ENCODE peak calls at places on chromosomes 4 and X, in ten cellular contexts. Y is DND-41; G is trophoblast cell; C is testis; N is Peyer's patch; Z is cardiac muscle cell; P is A549; D is tibial artery; O is CD8-positive, alpha-beta memory T cell; E is spleen. W is an unnamed sample.
A peak's percentile ranks its signal among the peaks of the same experiment; 100 is the strongest.

GRCh38 chr4:126603851-126604250 is 1028.9 kb upstream of the INTU start:
- DNase-seq in Y (no peak), G (no peak), C (no peak), N (no peak), Z (no peak), P (no peak), D (no peak), O (no peak), E (no peak), W (no peak)

GRCh38 chrX:107747596-107748161 is 27.9 kb downstream of the TSC22D3 start:
- DNase-seq in Y (no peak), G (peak; percentile 39), C (no peak), N (no peak), Z (peak; percentile 65), P (no peak), D (no peak), O (no peak), E (no peak), W (peak; percentile 81)

GRCh38 chr4:124304936-124305335 is 407.6 kb downstream of the ANKRD50 start:
- DNase-seq in Y (no peak), G (no peak), C (no peak), N (no peak), Z (no peak), P (no peak), D (no peak), O (no peak), E (no peak), W (no peak)

GRCh38 chr4:54382623-54383022 is 153.5 kb downstream of the PDGFRA start:
- DNase-seq in Y (no peak), G (no peak), C (no peak), N (no peak), Z (peak; percentile 2), P (no peak), D (no peak), O (no peak), E (no peak), W (no peak)

GRCh38 chrX:130376077-130376476 is 9.4 kb downstream of the GPR119 start:
- DNase-seq in Y (no peak), G (no peak), C (no peak), N (no peak), Z (no peak), P (no peak), D (no peak), O (no peak), E (no peak), W (no peak)

GRCh38 chr4:144421839-144422565 is 224.0 kb upstream of the HHIP start:
- DNase-seq in Y (no peak), G (no peak), C (no peak), N (no peak), Z (no peak), P (no peak), D (no peak), O (no peak), E (no peak), W (no peak)

GRCh38 chr4:3290476-3290875 is 2.3 kb upstream of the RGS12 start:
- DNase-seq in Y (no peak), G (no peak), C (no peak), N (no peak), Z (no peak), P (no peak), D (peak; percentile 58), O (no peak), E (no peak), W (no peak)

GRCh38 chr4:114615435-114615834 is 16.8 kb downstream of the UGT8 start:
- DNase-seq in Y (no peak), G (no peak), C (no peak), N (no peak), Z (no peak), P (no peak), D (no peak), O (no peak), E (no peak), W (no peak)

GRCh38 chr4:185357733-185358440 is 37.8 kb downstream of the LRP2BP start:
- DNase-seq in Y (no peak), G (no peak), C (no peak), N (no peak), Z (no peak), P (no peak), D (no peak), O (no peak), E (no peak), W (no peak)

GRCh38 chr4:123390846-123391456 is 5.6 kb upstream of the SPRY1 start:
- DNase-seq in Y (no peak), G (peak; percentile 66), C (no peak), N (no peak), Z (no peak), P (no peak), D (no peak), O (no peak), E (no peak), W (peak; percentile 71)

GRCh38 chr4:7647932-7648812 is 213.4 kb upstream of the PSAPL1 start:
- DNase-seq in Y (no peak), G (peak; percentile 26), C (no peak), N (no peak), Z (no peak), P (no peak), D (no peak), O (no peak), E (peak; percentile 77), W (no peak)

GRCh38 chrX:70012756-70013155 is 37.0 kb downstream of the AWAT2 start:
- DNase-seq in Y (no peak), G (no peak), C (no peak), N (no peak), Z (no peak), P (no peak), D (no peak), O (no peak), E (no peak), W (no peak)

GRCh38 chr4:11263208-11263607 is 165.5 kb downstream of the HS3ST1 start:
- DNase-seq in Y (no peak), G (no peak), C (no peak), N (no peak), Z (no peak), P (no peak), D (no peak), O (no peak), E (no peak), W (no peak)

GRCh38 chr4:129218355-129218754 is 122.4 kb downstream of the C4orf33 start:
- DNase-seq in Y (no peak), G (peak; percentile 14), C (peak; percentile 44), N (no peak), Z (peak; percentile 21), P (no peak), D (no peak), O (no peak), E (no peak), W (peak; percentile 58)

GRCh38 chr4:124953059-124953850 is 240.7 kb upstream of the ANKRD50 start:
- DNase-seq in Y (no peak), G (no peak), C (no peak), N (no peak), Z (no peak), P (no peak), D (no peak), O (no peak), E (no peak), W (peak; percentile 92)

GRCh38 chrX:13051529-13052172 is 7.2 kb upstream of the FAM9C start:
- DNase-seq in Y (peak; percentile 43), G (no peak), C (no peak), N (no peak), Z (no peak), P (no peak), D (no peak), O (no peak), E (no peak), W (no peak)
- H3K4me1 ChIP-seq in Y (peaks cover 18% of the 10 kb centered on the region), G (no peaks in the 10 kb centered on the region), C (no peaks in the 10 kb centered on the region), N (no peaks in the 10 kb centered on the region), Z (no peaks in the 10 kb centered on the region), P (peaks cover 25% of the 10 kb centered on the region), D (no peaks in the 10 kb centered on the region), O (peaks cover 84% of the 10 kb centered on the region), E (peaks cover 27% of the 10 kb centered on the region), W (peaks cover 3% of the 10 kb centered on the region)

DNA sequence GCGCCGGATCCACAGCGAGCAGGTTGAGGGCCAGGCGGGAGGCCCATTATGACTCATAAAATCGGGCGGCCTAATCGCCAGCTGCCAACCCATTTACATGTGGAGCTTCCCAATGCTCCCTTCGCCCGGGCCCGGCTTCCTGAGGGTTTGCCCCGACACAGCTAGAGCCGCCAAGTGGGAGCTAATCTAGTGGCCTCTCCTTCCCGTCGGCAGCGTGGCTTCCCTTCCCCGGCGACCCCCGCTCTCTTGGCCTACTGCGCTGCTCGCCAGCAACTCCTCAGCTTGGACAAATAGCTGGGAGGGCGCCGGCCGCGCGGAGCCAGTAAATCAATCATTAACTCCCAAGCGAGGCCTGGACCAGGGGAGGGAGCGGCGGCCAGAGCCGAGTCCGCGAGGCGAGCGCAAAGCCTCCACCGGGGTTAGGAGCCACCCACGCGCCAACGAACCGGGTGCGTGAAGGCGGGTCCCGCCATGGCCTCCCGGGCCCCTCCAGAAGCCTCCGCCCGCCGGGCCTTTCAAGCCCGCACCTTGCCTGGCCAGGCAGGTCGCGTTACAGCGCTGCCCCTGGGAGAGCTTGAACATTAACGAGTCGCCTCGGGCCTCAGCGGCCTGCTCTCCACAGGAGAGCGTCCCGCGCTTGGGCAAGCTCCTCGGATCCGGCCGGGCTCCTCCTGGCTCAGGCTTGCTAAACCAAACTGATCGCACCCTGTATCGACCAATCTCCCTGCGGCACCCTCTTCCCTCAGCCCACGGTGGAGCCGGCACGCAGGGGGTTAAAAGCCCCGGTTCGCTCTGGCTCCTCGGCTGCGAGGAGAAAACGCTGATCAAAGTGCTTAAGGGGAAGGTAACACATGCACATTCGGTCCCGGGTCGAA is 10.6 kb upstream of the BCOR start:
- DNase-seq in Y (no peak), G (peak; percentile 56), C (peak; percentile 22), N (no peak), Z (peak; percentile 58), P (peak; percentile 57), D (peak; percentile 84), O (no peak), E (peak; percentile 77), W (no peak)
- H3K9me3 ChIP-seq in Y (no peaks in the 10 kb centered on the region), G (no peaks in the 10 kb centered on the region), C (no peaks in the 10 kb centered on the region), N (no peaks in the 10 kb centered on the region), Z (no peaks in the 10 kb centered on the region), P (no peaks in the 10 kb centered on the region), D (no peaks in the 10 kb centered on the region), O (no peaks in the 10 kb centered on the region), E (no peaks in the 10 kb centered on the region), W (no peaks in the 10 kb centered on the region)

GRCh38 chr4:167587361-167587760 is 353.1 kb upstream of the SPOCK3 start:
- DNase-seq in Y (no peak), G (no peak), C (no peak), N (no peak), Z (no peak), P (no peak), D (no peak), O (no peak), E (no peak), W (no peak)
- H3K4me3 ChIP-seq in Y (no peak overlapping the region), G (no peak overlapping the region), C (no peak overlapping the region), N (no peak overlapping the region), Z (no peak overlapping the region), P (no peak overlapping the region), D (no peak overlapping the region), O (no peak overlapping the region), E (no peak overlapping the region), W (no peak overlapping the region)

DNA sequence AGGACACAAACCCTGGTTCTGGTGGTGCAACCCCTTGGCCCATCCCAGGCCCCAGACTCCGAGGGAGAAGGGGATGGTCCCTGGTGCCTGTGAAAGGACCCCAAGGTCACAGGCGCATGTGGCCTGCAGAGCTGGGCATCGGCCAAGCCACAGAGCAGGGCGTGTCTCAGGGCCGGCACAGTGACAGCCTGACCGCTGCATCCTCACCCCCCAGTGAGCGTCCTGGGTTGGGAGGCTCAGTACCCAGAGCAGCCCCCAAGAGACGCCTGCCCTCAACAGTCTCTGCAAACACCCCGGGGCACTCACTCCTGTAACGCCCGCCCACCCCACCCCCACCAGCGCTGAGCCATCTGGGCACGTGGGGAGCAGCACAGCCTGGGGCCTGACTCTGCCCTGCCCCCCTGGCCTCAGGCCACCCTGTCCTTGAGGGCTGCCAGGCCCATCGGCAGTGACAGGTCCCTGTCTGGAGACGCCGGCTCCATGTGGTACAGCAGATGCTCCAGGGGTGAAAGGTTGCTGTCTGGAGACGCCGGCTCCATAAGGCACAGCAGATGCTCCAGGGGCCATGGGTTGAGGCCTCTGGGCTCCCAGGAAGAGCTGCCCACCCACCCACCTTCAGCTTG is 24.5 kb upstream of the CPLX1 start:
- DNase-seq in Y (no peak), G (no peak), C (no peak), N (no peak), Z (no peak), P (no peak), D (no peak), O (no peak), E (peak; percentile 73), W (no peak)
- H3K4me1 ChIP-seq in Y (no peaks in the 10 kb centered on the region), G (no peaks in the 10 kb centered on the region), C (no peaks in the 10 kb centered on the region), N (no peaks in the 10 kb centered on the region), Z (no peaks in the 10 kb centered on the region), P (no peaks in the 10 kb centered on the region), D (no peaks in the 10 kb centered on the region), O (no peaks in the 10 kb centered on the region), E (peaks cover 27% of the 10 kb centered on the region), W (peaks cover 8% of the 10 kb centered on the region)

W was measured in adipocyte.